ENCODE peak calls at places on chromosomes 11 and 22, in four cellular contexts. T, Y, R and K are unnamed samples. For H3K4me1, the result is how much of the 10 kb centered on the place peaks cover.

GRCh38 chr22:39148727-39149535 is 3.5 kb downstream of the CBX7 start:
- DNase-seq in T (no peak), Y (peak), R (no peak), K (peak)

GRCh38 chr22:20107951-20108756 is 7.8 kb upstream of the RANBP1 start:
- DNase-seq in T (no peak), Y (no peak), R (no peak), K (peak)

GRCh38 chr11:57658023-57658361 is 430 bp downstream of the CLP1 start:
- DNase-seq in T (no peak), Y (peak), R (no peak), K (peak)

GRCh38 chr11:95256204-95256819 is 25.3 kb upstream of the SESN3 start:
- DNase-seq in T (no peak), Y (peak), R (no peak), K (no peak)

GRCh38 chr11:59800390-59801037 is 10.1 kb downstream of the MRPL16 start:
- DNase-seq in T (no peak), Y (no peak), R (no peak), K (no peak)

GRCh38 chr11:92152245-92152644 is 72.4 kb upstream of the FAT3 start:
- DNase-seq in T (peak), Y (no peak), R (peak), K (no peak)

GRCh38 chr11:11069741-11070550 is 212.1 kb upstream of the ZBED5 start:
- DNase-seq in T (no peak), Y (no peak), R (no peak), K (no peak)

GRCh38 chr22:49302530-49302929 is 525.1 kb downstream of the BRD1 start:
- DNase-seq in T (no peak), Y (no peak), R (no peak), K (no peak)

GRCh38 chr11:112831969-112832368 is 129.3 kb upstream of the NCAM1 start:
- DNase-seq in T (no peak), Y (no peak), R (no peak), K (no peak)

GRCh38 chr22:30781271-30781875 is 86.7 kb downstream of the OSBP2 start:
- DNase-seq in T (no peak), Y (no peak), R (peak), K (no peak)

GRCh38 chr11:75249704-75250103 is 9.1 kb downstream of the TPBGL start:
- DNase-seq in T (no peak), Y (no peak), R (no peak), K (no peak)

GRCh38 chr11:8201524-8202365 is 32.9 kb upstream of the RIC3 start:
- DNase-seq in T (no peak), Y (no peak), R (no peak), K (no peak)

GRCh38 chr11:62705401-62705800 is 1.8 kb downstream of the BSCL2 start:
- DNase-seq in T (no peak), Y (no peak), R (peak), K (peak)

GRCh38 chr22:28951969-28952521 is 68.7 kb downstream of the ZNRF3 start:
- DNase-seq in T (no peak), Y (no peak), R (no peak), K (peak)

GRCh38 chr22:48576333-48577013 is 1251.2 kb downstream of the BRD1 start:
- DNase-seq in T (no peak), Y (no peak), R (no peak), K (no peak)

GRCh38 chr11:129992161-129992944 is 10.3 kb downstream of the PRDM10 start:
- DNase-seq in T (peak), Y (peak), R (peak), K (no peak)

GRCh38 chr11:117217685-117218084 is 14.2 kb downstream of the PCSK7 start:
- DNase-seq in T (no peak), Y (no peak), R (no peak), K (peak)

GRCh38 chr11:2348986-2349385 is 28.1 kb upstream of the CD81 start:
- DNase-seq in T (no peak), Y (peak), R (peak), K (no peak)

GRCh38 chr11:7536102-7536501 is 22.3 kb downstream of the PPFIBP2 start:
- DNase-seq in T (peak), Y (no peak), R (no peak), K (no peak)

GRCh38 chr11:86940122-86940777 is 14.9 kb downstream of the FZD4 start:
- DNase-seq in T (no peak), Y (no peak), R (peak), K (peak)

GRCh38 chr11:66848671-66849500 is 5.6 kb downstream of the RCE1 start:
- DNase-seq in T (no peak), Y (no peak), R (no peak), K (peak)

DNA sequence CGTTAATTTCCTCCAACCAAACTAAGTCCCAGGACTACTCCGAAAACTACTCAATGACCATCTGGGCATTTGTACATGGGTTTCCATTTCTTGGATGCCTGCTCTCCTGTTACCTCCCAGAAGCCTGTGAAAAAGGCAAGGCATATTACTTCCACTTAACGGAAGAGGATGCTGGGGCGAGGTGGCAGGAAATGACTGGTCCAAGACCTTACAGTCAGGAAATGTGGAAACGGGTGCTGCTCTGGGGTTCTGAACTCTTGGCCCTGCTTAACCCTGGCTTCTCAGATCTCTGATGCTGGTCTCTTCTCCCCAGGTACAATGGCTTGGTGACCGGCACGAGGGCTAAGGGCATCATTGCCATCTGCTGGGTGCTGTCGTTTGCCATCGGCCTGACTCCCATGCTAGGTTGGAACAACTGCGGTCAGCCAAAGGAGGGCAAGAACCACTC is 12.9 kb downstream of the ADORA2A start:
- DNase-seq in T (no peak), Y (no peak), R (no peak), K (peak)
- H3K4me1 ChIP-seq in T (under half), Y (under half), R (under half), K (under half)

GRCh38 chr11:70716986-70717775 is 318.9 kb downstream of the CTTN start:
- DNase-seq in T (no peak), Y (no peak), R (no peak), K (no peak)
- H3K4me2 ChIP-seq in T (no peak), Y (no peak), R (no peak), K (no peak)

GRCh38 chr11:56045538-56045937 is 18.1 kb downstream of the OR5AS1 start:
- DNase-seq in T (no peak), Y (no peak), R (no peak), K (no peak)

GRCh38 chr11:56048480-56048879 is 21.0 kb downstream of the OR5AS1 start:
- DNase-seq in T (no peak), Y (no peak), R (no peak), K (no peak)
- H3K4me1 ChIP-seq in T (under half), Y (under half), R (under half), K (under half)

DNA sequence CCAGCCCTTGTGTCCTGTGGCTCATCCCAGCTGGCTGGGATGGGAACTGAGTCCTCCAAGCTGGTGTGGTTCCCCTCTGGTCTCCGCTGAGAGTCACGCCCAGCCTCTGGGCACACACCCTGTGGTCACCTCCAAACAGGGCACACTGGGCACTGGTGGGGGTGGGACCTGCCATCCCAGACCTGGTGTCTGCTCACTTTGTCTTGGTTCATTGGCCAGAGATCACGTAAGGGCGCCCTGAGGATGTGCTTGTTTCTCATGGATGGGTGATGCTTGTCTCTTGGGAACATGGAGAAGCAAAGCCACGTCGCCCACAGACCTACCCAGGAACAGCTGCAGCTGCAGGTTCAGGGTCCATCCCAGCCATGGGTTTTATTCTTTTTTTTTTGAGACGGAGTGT is 43.1 kb downstream of the LRP5 start:
- DNase-seq in T (no peak), Y (no peak), R (no peak), K (no peak)
- H3K4me2 ChIP-seq in T (peak), Y (no peak), R (no peak), K (no peak)

DNA sequence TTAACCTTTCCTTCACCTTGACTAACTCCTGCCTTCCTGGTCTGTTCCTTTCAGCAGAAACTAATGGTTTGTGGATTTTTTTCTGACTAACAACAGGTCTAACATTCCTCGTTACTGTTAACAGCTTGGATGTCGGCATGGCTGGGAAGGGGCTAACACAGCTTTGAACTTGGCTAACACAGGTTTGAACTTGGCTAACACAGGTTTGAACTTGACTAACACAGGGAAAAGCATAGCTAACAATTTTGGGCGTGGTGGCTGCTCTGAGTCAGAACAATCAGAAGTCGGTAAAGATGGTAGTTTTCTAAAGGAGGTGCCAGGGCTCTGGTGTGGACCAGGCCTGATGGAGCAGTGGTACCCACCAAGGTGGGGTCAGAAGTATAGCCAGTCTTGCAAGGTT is 16.1 kb downstream of the MIAT start:
- DNase-seq in T (no peak), Y (no peak), R (peak), K (no peak)
- H3K4me1 ChIP-seq in T (under half), Y (half or more), R (under half), K (under half)

DNA sequence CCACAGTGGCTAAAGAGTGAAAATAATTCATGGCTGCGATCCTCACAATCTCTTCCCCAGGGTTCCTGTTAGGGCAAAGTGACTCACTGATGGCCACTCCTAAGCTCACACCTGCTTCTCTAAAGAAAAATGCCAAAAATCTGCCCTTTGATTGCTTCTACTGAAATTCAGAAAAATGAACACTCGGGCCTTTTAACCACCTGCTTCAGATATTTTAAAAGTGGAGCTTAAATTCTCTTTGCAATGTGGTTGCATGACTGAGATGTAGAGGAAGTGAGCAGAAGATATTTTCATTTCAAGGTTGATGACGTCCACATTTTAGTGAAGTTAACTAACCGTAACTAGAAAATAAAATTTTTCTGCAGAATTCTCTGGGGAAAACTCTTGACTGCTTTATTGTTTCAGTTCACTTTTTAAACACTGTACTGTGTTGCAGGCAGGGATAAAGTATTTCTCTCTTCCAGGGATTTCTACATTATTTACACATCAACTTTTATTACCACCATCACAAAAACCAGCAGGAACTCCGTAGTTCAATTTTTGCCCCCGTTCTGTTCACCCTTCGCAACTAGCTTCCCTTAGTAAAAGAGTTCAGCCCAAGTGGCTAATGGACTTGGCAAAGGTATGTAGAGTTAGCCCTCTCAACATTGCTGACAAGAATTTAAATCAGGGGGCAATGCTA is 8.5 kb downstream of the RAB30 start:
- DNase-seq in T (no peak), Y (peak), R (peak), K (peak)
- H3K4me2 ChIP-seq in T (peak), Y (peak), R (peak), K (peak)